ENCODE peak calls at places on chromosomes 2 and 18, in five cellular contexts. One of them, this sample, is unnamed.

GRCh38 chr2:127565261-127566138 is 30.0 kb downstream of the MYO7B start:
- DNase-seq in mesenchymal stem cell: no peak
- DNase-seq in left ventricle myocardium superior: no peak
- DNase-seq in A172: no peak
- DNase-seq in ecto neural progenitor cell: peak; percentile 43
- DNase-seq in this sample: no peak

GRCh38 chr2:68237404-68237803 is 14.9 kb downstream of the PPP3R1 start:
- DNase-seq in mesenchymal stem cell: no peak
- DNase-seq in left ventricle myocardium superior: no peak
- DNase-seq in A172: no peak
- DNase-seq in ecto neural progenitor cell: no peak
- DNase-seq in this sample: no peak

GRCh38 chr18:77032121-77032758 is 100.3 kb downstream of the MBP start:
- DNase-seq in mesenchymal stem cell: no peak
- DNase-seq in left ventricle myocardium superior: no peak
- DNase-seq in A172: no peak
- DNase-seq in ecto neural progenitor cell: no peak
- DNase-seq in this sample: no peak

GRCh38 chr2:30216157-30216556 is 15.2 kb upstream of the LBH start:
- DNase-seq in mesenchymal stem cell: no peak
- DNase-seq in left ventricle myocardium superior: no peak
- DNase-seq in A172: no peak
- DNase-seq in ecto neural progenitor cell: no peak
- DNase-seq in this sample: no peak

GRCh38 chr18:59697236-59697932 is at the start of gene CCBE1:
- DNase-seq in mesenchymal stem cell: peak; percentile 64
- DNase-seq in left ventricle myocardium superior: peak; percentile 86
- DNase-seq in A172: no peak
- DNase-seq in ecto neural progenitor cell: peak; percentile 92
- DNase-seq in this sample: peak; percentile 52

GRCh38 chr2:70010222-70011111 is 49.0 kb upstream of the ASPRV1 start:
- DNase-seq in mesenchymal stem cell: no peak
- DNase-seq in left ventricle myocardium superior: no peak
- DNase-seq in A172: peak; percentile 46
- DNase-seq in ecto neural progenitor cell: no peak
- DNase-seq in this sample: no peak

GRCh38 chr18:36808681-36809080 is 20.1 kb downstream of the TPGS2 start:
- DNase-seq in mesenchymal stem cell: no peak
- DNase-seq in left ventricle myocardium superior: no peak
- DNase-seq in A172: no peak
- DNase-seq in ecto neural progenitor cell: no peak
- DNase-seq in this sample: no peak

GRCh38 chr2:221517362-221518121 is 54.6 kb downstream of the EPHA4 start:
- DNase-seq in mesenchymal stem cell: peak; percentile 91
- DNase-seq in left ventricle myocardium superior: peak; percentile 31
- DNase-seq in A172: peak; percentile 92
- DNase-seq in ecto neural progenitor cell: no peak
- DNase-seq in this sample: no peak

GRCh38 chr2:101152195-101153076 is 1.3 kb upstream of the TBC1D8 start:
- DNase-seq in mesenchymal stem cell: peak; percentile 88
- DNase-seq in left ventricle myocardium superior: peak; percentile 60
- DNase-seq in A172: peak; percentile 55
- DNase-seq in ecto neural progenitor cell: peak; percentile 59
- DNase-seq in this sample: no peak

GRCh38 chr2:133476931-133477613 is 91.2 kb downstream of the NCKAP5 start:
- DNase-seq in mesenchymal stem cell: no peak
- DNase-seq in left ventricle myocardium superior: no peak
- DNase-seq in A172: no peak
- DNase-seq in ecto neural progenitor cell: no peak
- DNase-seq in this sample: no peak

GRCh38 chr2:33229646-33230045 is 246.8 kb upstream of the RASGRP3 start:
- DNase-seq in mesenchymal stem cell: no peak
- DNase-seq in left ventricle myocardium superior: no peak
- DNase-seq in A172: no peak
- DNase-seq in ecto neural progenitor cell: no peak
- DNase-seq in this sample: no peak

GRCh38 chr2:233098615-233099014 is 38.5 kb downstream of the INPP5D start:
- DNase-seq in mesenchymal stem cell: no peak
- DNase-seq in left ventricle myocardium superior: peak; percentile 57
- DNase-seq in A172: no peak
- DNase-seq in ecto neural progenitor cell: no peak
- DNase-seq in this sample: no peak

GRCh38 chr2:73938761-73939352 is 12.2 kb downstream of the DGUOK start:
- DNase-seq in mesenchymal stem cell: peak; percentile 37
- DNase-seq in left ventricle myocardium superior: no peak
- DNase-seq in A172: peak; percentile 48
- DNase-seq in ecto neural progenitor cell: no peak
- DNase-seq in this sample: no peak

This sample was measured in NT2/D1.